ENCODE peak calls at places on chromosomes 3 and 15, in four cellular contexts. T, G, J and P are unnamed samples.

GRCh38 chr15:78979456-78980320 is 34.8 kb upstream of the CTSH start:
- DNase-seq in T (no peak), G (peak; percentile 75), J (peak; percentile 72), P (no peak)

GRCh38 chr15:25707656-25708365 is 155.3 kb downstream of the ATP10A start:
- DNase-seq in T (no peak), G (no peak), J (no peak), P (no peak)

GRCh38 chr15:70879386-70879785 is 12.8 kb downstream of the THAP10 start:
- DNase-seq in T (no peak), G (peak; percentile 47), J (no peak), P (no peak)

GRCh38 chr15:59298255-59298856 is 74.3 kb downstream of the MYO1E start:
- DNase-seq in T (no peak), G (no peak), J (no peak), P (no peak)

GRCh38 chr3:24678021-24678420 is 183.4 kb upstream of the THRB start:
- DNase-seq in T (no peak), G (no peak), J (no peak), P (no peak)

GRCh38 chr3:149384911-149385321 is 7.5 kb upstream of the TM4SF1 start:
- DNase-seq in T (no peak), G (peak; percentile 93), J (no peak), P (no peak)

GRCh38 chr3:187021748-187022402 is 91.5 kb downstream of the ST6GAL1 start:
- DNase-seq in T (no peak), G (no peak), J (no peak), P (no peak)

GRCh38 chr15:39486546-39487081 is 94.3 kb upstream of the THBS1 start:
- DNase-seq in T (no peak), G (no peak), J (no peak), P (no peak)

GRCh38 chr3:18758047-18758704 is 333.0 kb upstream of the SATB1 start:
- DNase-seq in T (no peak), G (no peak), J (no peak), P (no peak)

GRCh38 chr3:35778201-35778600 is 138.9 kb downstream of the ARPP21 start:
- DNase-seq in T (no peak), G (no peak), J (no peak), P (no peak)

GRCh38 chr3:11514191-11514770 is 129.4 kb downstream of the VGLL4 start:
- DNase-seq in T (no peak), G (peak; percentile 87), J (no peak), P (no peak)

GRCh38 chr3:129276385-129276784 is 2.3 kb upstream of the HMCES start:
- DNase-seq in T (no peak), G (no peak), J (no peak), P (no peak)

GRCh38 chr15:73125219-73125618 is 73.0 kb downstream of the NEO1 start:
- DNase-seq in T (no peak), G (peak; percentile 15), J (no peak), P (no peak)

GRCh38 chr3:78978037-78978436 is 789.8 kb downstream of the ROBO1 start:
- DNase-seq in T (no peak), G (peak; percentile 19), J (no peak), P (no peak)

GRCh38 chr15:61227269-61228024 is 1.7 kb downstream of the RORA start:
- DNase-seq in T (no peak), G (peak; percentile 73), J (no peak), P (no peak)

GRCh38 chr15:65836665-65837064 is 32.6 kb upstream of the RAB11A start:
- DNase-seq in T (no peak), G (no peak), J (no peak), P (no peak)
- TF ChIP-seq CTCF in T (no peak), G (no peak), J (no peak), P (peak; percentile 16)

GRCh38 chr3:14169871-14170270 is 8.5 kb downstream of the XPC start:
- DNase-seq in T (no peak), G (peak; percentile 16), J (no peak), P (no peak)
- TF ChIP-seq CTCF in T (no peak), G (peak; percentile 1), J (no peak), P (no peak)

GRCh38 chr3:77372018-77372417 is 332.1 kb downstream of the ROBO2 start:
- DNase-seq in T (no peak), G (no peak), J (no peak), P (no peak)
- TF ChIP-seq CTCF in T (no peak), G (no peak), J (no peak), P (no peak)

GRCh38 chr3:15810702-15811101 is 12.9 kb upstream of the ANKRD28 start:
- DNase-seq in T (no peak), G (no peak), J (no peak), P (no peak)

GRCh38 chr3:15812183-15812582 is 14.4 kb upstream of the ANKRD28 start:
- DNase-seq in T (no peak), G (peak; percentile 38), J (no peak), P (no peak)

GRCh38 chr3:15819043-15819442 is 21.3 kb upstream of the ANKRD28 start:
- DNase-seq in T (no peak), G (no peak), J (no peak), P (no peak)

GRCh38 chr3:15819576-15819975 is 21.8 kb upstream of the ANKRD28 start:
- DNase-seq in T (no peak), G (peak; percentile 56), J (no peak), P (no peak)

GRCh38 chr3:15815696-15816095 is 17.9 kb upstream of the ANKRD28 start:
- DNase-seq in T (no peak), G (peak; percentile 80), J (no peak), P (no peak)
- TF ChIP-seq CTCF in T (peak; percentile 39), G (peak; percentile 55), J (peak; percentile 19), P (peak; percentile 46)